ENCODE peak calls at places on chromosome 9, in ten cellular contexts. T, W, Z, M, I, D, E, S, C and H are unnamed samples.

GRCh38 chr9:113964740-113965095 is 88.6 kb downstream of the ZNF618 start:
- DNase-seq in D (no peak), M (no peak), C (peak), I (no peak), S (no peak), T (no peak), W (no peak), Z (no peak), E (no peak), H (no peak)

GRCh38 chr9:101398335-101398929 is at the start of the genes MRPL50 and ZNF189:
- DNase-seq in W (peak), T (peak), E (peak), Z (peak), M (peak), D (peak), S (peak), C (peak), I (peak), H (peak)

GRCh38 chr9:130498918-130499698 is 54.3 kb downstream of the ASS1 start:
- DNase-seq in S (no peak), W (no peak), Z (no peak), D (no peak), T (no peak), C (no peak), M (no peak), I (no peak), E (no peak), H (no peak)

GRCh38 chr9:35618854-35619799 is 914 bp upstream of the CD72 start:
- DNase-seq in Z (no peak), S (no peak), T (peak), M (peak), E (no peak), C (no peak), W (no peak), D (no peak), I (no peak), H (no peak)

GRCh38 chr9:114112778-114113585 is 13.9 kb upstream of the KIF12 start:
- DNase-seq in W (no peak), M (peak), Z (peak), D (peak), C (peak), T (peak), I (no peak), E (peak), S (no peak), H (peak)

GRCh38 chr9:134025606-134026541 is 593 bp downstream of the BRD3OS start:
- DNase-seq in Z (peak), W (peak), S (peak), C (peak), I (peak), T (peak), M (no peak), D (peak), E (peak), H (no peak)

GRCh38 chr9:20872340-20872977 is 159.0 kb downstream of the HACD4 start:
- DNase-seq in M (no peak), D (no peak), W (peak), C (peak), S (no peak), I (no peak), E (no peak), Z (peak), T (no peak), H (no peak)

GRCh38 chr9:123996731-123997421 is 14.7 kb upstream of the LHX2 start:
- DNase-seq in T (peak), I (peak), Z (no peak), S (no peak), W (no peak), C (no peak), D (no peak), E (no peak), M (no peak), H (no peak)

GRCh38 chr9:85246566-85246965 is 495.2 kb downstream of the AGTPBP1 start:
- DNase-seq in S (no peak), C (no peak), Z (no peak), E (no peak), T (no peak), M (no peak), D (no peak), W (no peak), I (no peak), H (no peak)

GRCh38 chr9:114888599-114888998 is 41.8 kb downstream of the TNFSF8 start:
- DNase-seq in M (no peak), E (no peak), T (peak), I (no peak), S (no peak), W (no peak), D (no peak), Z (no peak), C (no peak), H (no peak)

GRCh38 chr9:94979904-94980507 is 253.5 kb downstream of the AOPEP start:
- DNase-seq in Z (no peak), I (no peak), W (no peak), D (no peak), S (no peak), M (no peak), E (no peak), T (no peak), C (no peak), H (no peak)

GRCh38 chr9:69412741-69413150 is 87.7 kb downstream of the ENTREP1 start:
- DNase-seq in Z (peak), S (no peak), I (no peak), M (no peak), T (peak), D (peak), W (peak), E (peak), C (peak), H (no peak)

GRCh38 chr9:36450110-36450732 is 50.2 kb upstream of the RNF38 start:
- DNase-seq in C (peak), I (no peak), S (peak), T (peak), D (peak), M (no peak), E (peak), W (peak), Z (peak), H (no peak)

GRCh38 chr9:112076814-112077213 is 98.3 kb downstream of the SUSD1 start:
- DNase-seq in C (no peak), I (no peak), M (no peak), T (no peak), D (no peak), W (no peak), Z (no peak), E (no peak), S (no peak), H (no peak)

GRCh38 chr9:93573204-93573828 is 3.1 kb upstream of the PHF2 start:
- DNase-seq in S (no peak), C (no peak), D (no peak), E (peak), T (no peak), Z (no peak), W (no peak), I (no peak), M (no peak), H (no peak)

GRCh38 chr9:108511200-108511756 is 344.5 kb downstream of the ACTL7B start:
- DNase-seq in Z (peak), E (no peak), I (no peak), T (no peak), C (peak), S (no peak), M (no peak), D (no peak), W (no peak), H (no peak)

GRCh38 chr9:89000973-89001916 is 10.0 kb downstream of the S1PR3 start:
- DNase-seq in S (peak), D (peak), Z (peak), E (peak), I (peak), W (peak), M (peak), C (peak), T (peak), H (peak)

GRCh38 chr9:130713286-130713975 is 19.9 kb downstream of the EXOSC2 start:
- DNase-seq in E (no peak), W (peak), T (peak), D (no peak), M (no peak), I (no peak), S (no peak), Z (peak), C (peak), H (no peak)

GRCh38 chr9:109349431-109349846 is 28.6 kb upstream of the EPB41L4B start:
- DNase-seq in Z (peak), I (no peak), W (no peak), C (peak), T (no peak), D (no peak), E (no peak), S (no peak), M (no peak), H (no peak)

GRCh38 chr9:127122176-127123151 is at the start of gene ANGPTL2:
- DNase-seq in E (peak), I (no peak), M (peak), C (peak), S (no peak), T (peak), W (peak), Z (peak), D (peak), H (peak)

GRCh38 chr9:99377790-99378775 is 156.0 kb downstream of the SEC61B start:
- DNase-seq in I (no peak), S (no peak), M (no peak), C (peak), D (no peak), E (no peak), W (no peak), Z (peak), T (no peak), H (no peak)